ENCODE peak calls at places on chromosomes 6 and 20, in eight cellular contexts. Q, C, K, X, M, B, A and D are unnamed samples.

GRCh38 chr6:150456902-150457643 is 88.3 kb downstream of the IYD start:
- DNase-seq in C (no peak), B (no peak), K (no peak), X (no peak), Q (no peak), M (no peak), A (no peak), D (no peak)

GRCh38 chr6:5173862-5174643 is 86.7 kb downstream of the LYRM4 start:
- DNase-seq in Q (peak), C (peak), B (peak), M (no peak), A (peak), X (no peak), K (no peak), D (no peak)

GRCh38 chr20:57627972-57628650 is 7.9 kb upstream of the ZBP1 start:
- DNase-seq in C (no peak), A (peak), B (no peak), Q (no peak), M (no peak), X (no peak), K (no peak), D (no peak)

GRCh38 chr6:12572884-12573824 is 143.4 kb upstream of the PHACTR1 start:
- DNase-seq in Q (no peak), X (peak), M (peak), K (peak), B (no peak), C (no peak), A (no peak), D (no peak)

GRCh38 chr20:49658508-49658907 is 55.2 kb downstream of the B4GALT5 start:
- DNase-seq in Q (no peak), B (no peak), A (no peak), M (no peak), X (no peak), K (no peak), C (peak), D (no peak)

GRCh38 chr6:537114-537513 is 119.8 kb downstream of the HUS1B start:
- DNase-seq in M (no peak), B (no peak), X (no peak), A (no peak), C (no peak), K (peak), Q (no peak), D (no peak)

GRCh38 chr20:24027229-24027628 is 38.6 kb upstream of the GGTLC1 start:
- DNase-seq in M (no peak), C (peak), K (no peak), X (no peak), Q (no peak), B (no peak), A (peak), D (no peak)

GRCh38 chr20:23397961-23398360 is 23.3 kb downstream of the NAPB start:
- DNase-seq in C (no peak), M (peak), K (no peak), X (peak), B (no peak), A (no peak), Q (no peak), D (no peak)

GRCh38 chr6:6781172-6781876 is 192.8 kb downstream of the LY86 start:
- DNase-seq in K (no peak), Q (no peak), A (no peak), B (no peak), C (peak), X (peak), M (peak), D (no peak)

GRCh38 chr6:31401403-31401802 is 2.0 kb upstream of the MICA start:
- DNase-seq in A (no peak), C (peak), K (peak), X (peak), M (peak), B (no peak), Q (no peak), D (no peak)

GRCh38 chr6:165662671-165663282 is at the start of gene PDE10A:
- DNase-seq in M (peak), Q (no peak), X (no peak), C (peak), B (no peak), K (peak), A (no peak), D (no peak)

GRCh38 chr6:54267798-54268197 is 40.4 kb upstream of the TINAG start:
- DNase-seq in C (peak), X (peak), Q (peak), K (peak), A (no peak), B (no peak), M (no peak), D (no peak)

GRCh38 chr20:675453-676314 is at the start of gene SCRT2:
- DNase-seq in M (no peak), X (peak), A (no peak), K (peak), C (peak), Q (no peak), B (peak), D (no peak)

GRCh38 chr20:39248851-39249485 is 286.8 kb downstream of the DHX35 start:
- DNase-seq in A (no peak), X (no peak), C (no peak), K (no peak), M (no peak), Q (no peak), B (no peak), D (no peak)

GRCh38 chr6:21164768-21165326 is 428.7 kb upstream of the SOX4 start:
- DNase-seq in X (peak), A (no peak), C (peak), M (no peak), B (no peak), Q (no peak), K (no peak), D (no peak)

GRCh38 chr20:18717062-18717461 is 96.5 kb upstream of the SCP2D1 start:
- DNase-seq in C (no peak), K (peak), M (no peak), Q (peak), B (no peak), X (no peak), A (no peak), D (no peak)

GRCh38 chr20:62947532-62948300 is 4.8 kb upstream of the SLC17A9 start:
- DNase-seq in B (no peak), X (no peak), M (no peak), A (no peak), C (no peak), K (no peak), Q (no peak), D (no peak)

GRCh38 chr6:1518855-1519254 is 90.9 kb upstream of the FOXC1 start:
- DNase-seq in X (no peak), B (no peak), Q (no peak), K (no peak), M (no peak), C (no peak), A (no peak), D (no peak)

GRCh38 chr20:18728165-18728866 is 85.3 kb upstream of the SCP2D1 start:
- DNase-seq in B (no peak), K (no peak), M (no peak), C (no peak), X (no peak), A (no peak), Q (no peak), D (no peak)

GRCh38 chr20:48584391-48585249 is 243.2 kb downstream of the PREX1 start:
- DNase-seq in B (no peak), Q (no peak), M (no peak), A (no peak), K (no peak), X (no peak), C (no peak), D (no peak)

GRCh38 chr6:20814494-20814893 is 280.2 kb downstream of the CDKAL1 start:
- DNase-seq in A (no peak), B (no peak), C (no peak), M (no peak), K (no peak), Q (no peak), X (no peak), D (no peak)

GRCh38 chr6:24520929-24521546 is 26.3 kb downstream of the ALDH5A1 start:
- DNase-seq in A (no peak), K (peak), M (no peak), B (no peak), Q (peak), X (no peak), C (peak), D (no peak)